ENCODE peak calls at places on chromosomes 2 and 18, in seven cellular contexts. X is upper lobe of right lung, T is amniotic stem cell, F is NB4, G is NCI-H187, E is NCI-H1694, O is thoracic aorta. D is an unnamed sample.

GRCh38 chr2:238313289-238313990 is 6.9 kb upstream of the TRAF3IP1 start:
- DNase-seq in X (no peak), T (no peak), F (no peak), G (no peak), E (no peak), O (no peak), D (no peak)

GRCh38 chr2:27772804-27773203 is 1.3 kb downstream of the MRPL33 start:
- DNase-seq in X (no peak), T (no peak), F (peak), G (no peak), E (no peak), O (no peak), D (no peak)

GRCh38 chr2:96407919-96408550 is 72.5 kb downstream of the NCAPH start:
- DNase-seq in X (no peak), T (no peak), F (no peak), G (no peak), E (no peak), O (no peak), D (no peak)

GRCh38 chr2:52294628-52295027 is 1262.7 kb upstream of the NRXN1 start:
- DNase-seq in X (no peak), T (no peak), F (no peak), G (no peak), E (no peak), O (no peak), D (no peak)

GRCh38 chr2:121804340-121804739 is 48.9 kb downstream of the TSN start:
- DNase-seq in X (no peak), T (no peak), F (peak), G (no peak), E (peak), O (no peak), D (peak)

GRCh38 chr2:45342-46130 is 769 bp downstream of the FAM110C start:
- DNase-seq in X (peak), T (no peak), F (no peak), G (no peak), E (no peak), O (no peak), D (no peak)

GRCh38 chr2:15050483-15050882 is 418.0 kb downstream of the LRATD1 start:
- DNase-seq in X (no peak), T (no peak), F (no peak), G (peak), E (peak), O (no peak), D (no peak)

GRCh38 chr2:8222979-8223730 is 458.7 kb upstream of the ID2 start:
- DNase-seq in X (no peak), T (no peak), F (no peak), G (no peak), E (no peak), O (no peak), D (no peak)

GRCh38 chr2:205650450-205650849 is 31.9 kb upstream of the NRP2 start:
- DNase-seq in X (no peak), T (peak), F (peak), G (no peak), E (no peak), O (no peak), D (no peak)

GRCh38 chr18:10977042-10977441 is 172.3 kb downstream of the PIEZO2 start:
- DNase-seq in X (no peak), T (no peak), F (no peak), G (no peak), E (no peak), O (no peak), D (no peak)

GRCh38 chr2:147231607-147232006 is 613.2 kb upstream of the ACVR2A start:
- DNase-seq in X (no peak), T (no peak), F (no peak), G (no peak), E (no peak), O (no peak), D (no peak)

GRCh38 chr2:119383410-119384140 is 16.8 kb downstream of the DBI start:
- DNase-seq in X (no peak), T (no peak), F (no peak), G (no peak), E (peak), O (no peak), D (no peak)

GRCh38 chr2:231130657-231131056 is 5.8 kb upstream of the HTR2B start:
- DNase-seq in X (no peak), T (no peak), F (no peak), G (no peak), E (no peak), O (no peak), D (no peak)

GRCh38 chr2:109322111-109322510 is 193.1 kb downstream of the SH3RF3 start:
- DNase-seq in X (peak), T (no peak), F (no peak), G (no peak), E (peak), O (peak), D (no peak)

GRCh38 chr2:239804161-239805042 is 220.7 kb downstream of the NDUFA10 start:
- DNase-seq in X (peak), T (no peak), F (no peak), G (no peak), E (no peak), O (no peak), D (no peak)

GRCh38 chr2:64453710-64454315 is at the start of gene LGALSL:
- DNase-seq in X (peak), T (peak), F (peak), G (no peak), E (no peak), O (no peak), D (peak)

GRCh38 chr2:30661173-30662107 is 145.8 kb downstream of the CAPN13 start:
- DNase-seq in X (no peak), T (no peak), F (no peak), G (no peak), E (no peak), O (no peak), D (no peak)

GRCh38 chr2:238881353-238882082 is 33.6 kb downstream of the TWIST2 start:
- DNase-seq in X (no peak), T (no peak), F (no peak), G (no peak), E (no peak), O (no peak), D (no peak)

GRCh38 chr2:94873362-94874276 is 2.4 kb downstream of the TEKT4 start:
- DNase-seq in X (peak), T (no peak), F (no peak), G (no peak), E (no peak), O (no peak), D (no peak)

GRCh38 chr2:225070811-225071210 is 28.5 kb upstream of the DOCK10 start:
- DNase-seq in X (no peak), T (no peak), F (no peak), G (no peak), E (no peak), O (no peak), D (no peak)

GRCh38 chr2:217246108-217246507 is 386.2 kb upstream of the TNP1 start:
- DNase-seq in X (no peak), T (no peak), F (no peak), G (no peak), E (no peak), O (no peak), D (no peak)

GRCh38 chr18:1846640-1847039 is 724.7 kb downstream of the METTL4 start:
- DNase-seq in X (no peak), T (no peak), F (peak), G (no peak), E (no peak), O (no peak), D (no peak)

GRCh38 chr2:10720983-10721343 is 467 bp upstream of the ATP6V1C2 start:
- DNase-seq in X (no peak), T (no peak), F (no peak), G (no peak), E (no peak), O (no peak), D (no peak)

GRCh38 chr18:10377956-10378355 is 76.5 kb upstream of the APCDD1 start:
- DNase-seq in X (no peak), T (no peak), F (no peak), G (no peak), E (no peak), O (no peak), D (peak)

GRCh38 chr2:8544786-8545631 is 136.8 kb upstream of the ID2 start:
- DNase-seq in X (peak), T (peak), F (peak), G (no peak), E (peak), O (no peak), D (peak)

D was measured in HS-27A.